ENCODE peak calls at places on chromosomes 4 and X, in four cellular contexts. L, U, X and J are unnamed samples.

GRCh38 chr4:23768541-23768940 is 121.3 kb downstream of the PPARGC1A start:
- DNase-seq in U (no peak), L (no peak), X (no peak), J (no peak)

GRCh38 chr4:126924237-126924636 is 708.5 kb upstream of the INTU start:
- DNase-seq in X (no peak), U (no peak), L (no peak), J (no peak)

GRCh38 chr4:136505020-136505419 is 1027.3 kb downstream of the PCDH18 start:
- DNase-seq in U (no peak), X (no peak), L (no peak), J (peak)

GRCh38 chrX:77597090-77597489 is 149.9 kb downstream of the FGF16 start:
- DNase-seq in X (no peak), L (no peak), U (no peak), J (peak)

GRCh38 chrX:118423558-118423957 is 72.1 kb upstream of the DOCK11 start:
- DNase-seq in U (peak), L (no peak), X (no peak), J (no peak)

GRCh38 chr4:37825943-37826281 is 574 bp upstream of the PGM2 start:
- DNase-seq in X (no peak), L (peak), U (no peak), J (peak)

GRCh38 chrX:105462191-105462590 is 241.7 kb upstream of the TEX13A start:
- DNase-seq in X (no peak), L (no peak), U (no peak), J (no peak)

GRCh38 chr4:37634180-37634579 is 52.0 kb downstream of the RELL1 start:
- DNase-seq in L (no peak), U (peak), X (no peak), J (no peak)

GRCh38 chr4:80058740-80059139 is 14.3 kb downstream of the ANTXR2 start:
- DNase-seq in L (peak), U (peak), X (no peak), J (no peak)

GRCh38 chr4:25914670-25915358 is 794 bp downstream of the SMIM20 start:
- DNase-seq in U (no peak), X (no peak), L (peak), J (no peak)

GRCh38 chr4:110193822-110194761 is 4.3 kb downstream of the ELOVL6 start:
- DNase-seq in X (peak), U (peak), L (peak), J (peak)

DNA sequence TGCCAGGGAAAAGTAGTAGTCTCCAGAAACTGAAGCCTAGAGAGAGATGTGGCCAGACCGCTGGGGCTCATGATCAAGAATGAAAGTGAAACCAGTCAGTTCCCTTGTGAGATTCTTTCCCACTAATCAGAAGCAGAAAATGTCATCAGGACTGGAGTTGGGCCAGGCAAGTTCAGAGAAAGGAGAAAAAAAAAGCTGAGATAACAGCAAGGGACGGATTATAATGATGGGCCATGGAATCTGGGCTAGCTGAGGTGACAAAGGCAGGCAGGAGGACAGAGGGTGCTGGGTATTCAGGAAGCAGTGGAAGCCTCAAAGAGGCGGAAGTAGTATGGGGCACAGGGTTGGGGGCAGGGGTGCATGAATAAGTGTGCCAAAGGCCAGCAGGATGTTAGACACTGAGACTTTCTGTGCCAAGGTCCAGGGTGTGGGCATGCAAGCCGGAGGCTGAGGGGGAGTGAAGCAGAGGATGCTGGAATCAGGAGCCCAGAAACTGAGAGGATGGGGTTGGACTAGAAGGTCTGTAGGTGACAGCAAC is 2.5 kb downstream of the CXorf38 start:
- DNase-seq in X (peak), U (peak), L (peak), J (no peak)
- TF ChIP-seq BHLHE40 in X (no peak), U (peak), L (peak), J (no peak)

GRCh38 chr4:99848576-99848975 is 31.9 kb downstream of the DAPP1 start:
- DNase-seq in U (peak), X (no peak), L (no peak), J (no peak)
- TF ChIP-seq FOXK2 in U (no peak), X (no peak), L (no peak), J (no peak)

GRCh38 chr4:99885063-99885664 is 9.1 kb downstream of the LAMTOR3 start:
- DNase-seq in U (no peak), L (peak), X (peak), J (peak)
- TF ChIP-seq BHLHE40 in U (no peak), L (no peak), X (no peak), J (no peak)

GRCh38 chrX:2841511-2841910 is 12.8 kb downstream of the GYG2 start:
- DNase-seq in X (no peak), U (no peak), L (no peak), J (no peak)
- TF ChIP-seq FOXK2 in X (no peak), U (no peak), L (no peak), J (no peak)